ENCODE peak calls at places on chromosomes 6 and 20, in six cellular contexts. X is ovary, E is fibroblast of pulmonary artery, U is AG04450, J is astrocyte of the spinal cord, F is hepatocyte. W is an unnamed sample.

GRCh38 chr6:20661721-20662120 is 127.5 kb downstream of the CDKAL1 start:
- DNase-seq in E (peak; percentile 89), X (no peak), J (peak; percentile 25), U (no peak), F (no peak), W (no peak)

GRCh38 chr20:62088258-62089127 is 22.8 kb upstream of the TAF4 start:
- DNase-seq in J (peak; percentile 75), X (no peak), E (peak; percentile 92), U (peak; percentile 84), F (peak; percentile 80), W (no peak)

GRCh38 chr6:15504581-15505350 is 158.1 kb downstream of the DTNBP1 start:
- DNase-seq in U (peak; percentile 97), J (peak; percentile 99), F (peak; percentile 83), X (peak; percentile 81), E (peak; percentile 99), W (no peak)

GRCh38 chr6:2480267-2480966 is 235.0 kb upstream of the GMDS start:
- DNase-seq in X (no peak), E (peak; percentile 27), U (no peak), F (no peak), J (no peak), W (no peak)

GRCh38 chr6:48307583-48307982 is 196.6 kb upstream of the PTCHD4 start:
- DNase-seq in X (no peak), E (no peak), F (no peak), J (no peak), U (no peak), W (no peak)

GRCh38 chr6:41367700-41368099 is 32.3 kb downstream of the NCR2 start:
- DNase-seq in X (peak; percentile 20), J (peak; percentile 43), U (peak; percentile 13), F (peak; percentile 87), E (peak; percentile 57), W (no peak)

GRCh38 chr20:62887860-62888239 is 26.2 kb upstream of the TCFL5 start:
- DNase-seq in J (no peak), X (no peak), U (no peak), F (no peak), E (no peak), W (no peak)

GRCh38 chr20:5153612-5154542 is 27.1 kb downstream of the CDS2 start:
- DNase-seq in E (no peak), J (peak; percentile 20), F (no peak), U (no peak), X (no peak), W (no peak)

GRCh38 chr20:58810116-58810878 is 40.4 kb downstream of the GNAS-AS1 start:
- DNase-seq in J (peak; percentile 43), E (no peak), U (no peak), X (no peak), F (no peak), W (no peak)

GRCh38 chr6:137697267-137697938 is 169.7 kb upstream of the TNFAIP3 start:
- DNase-seq in E (peak; percentile 87), X (peak; percentile 39), J (peak; percentile 42), U (peak; percentile 30), F (peak; percentile 71), W (peak; percentile 58)

GRCh38 chr6:163347021-163347446 is 67.5 kb upstream of the QKI start:
- DNase-seq in X (no peak), U (no peak), E (no peak), J (no peak), F (no peak), W (no peak)

GRCh38 chr6:53526000-53526399 is 18.9 kb downstream of the GCLC start:
- DNase-seq in X (no peak), J (peak; percentile 31), F (no peak), U (no peak), E (no peak), W (no peak)

GRCh38 chr6:21229061-21229460 is 364.5 kb upstream of the SOX4 start:
- DNase-seq in J (no peak), X (no peak), E (no peak), F (no peak), U (no peak), W (no peak)

GRCh38 chr20:16352751-16353150 is 220.5 kb downstream of the KIF16B start:
- DNase-seq in E (no peak), X (no peak), F (no peak), J (no peak), U (no peak), W (no peak)

GRCh38 chr6:79250107-79250514 is 15.6 kb upstream of the HMGN3 start:
- DNase-seq in J (no peak), F (no peak), X (no peak), E (no peak), U (no peak), W (peak; percentile 48)
- TF ChIP-seq CTCF in J (peak; percentile 8), F (no peak), X (no peak), E (no peak), U (peak; percentile 6), W (no peak)

GRCh38 chr6:131862486-131862885 is 54.7 kb downstream of the ENPP1 start:
- DNase-seq in U (no peak), E (no peak), J (no peak), X (no peak), F (peak; percentile 48), W (no peak)
- H3K4me3 ChIP-seq in U (no peak overlapping the region), E (no peak overlapping the region), J (no peak overlapping the region), X (no peak overlapping the region), F (no peak overlapping the region), W (no peak overlapping the region)

GRCh38 chr20:40251284-40251932 is 437.6 kb downstream of the MAFB start:
- DNase-seq in E (peak; percentile 16), F (peak; percentile 45), X (no peak), U (no peak), J (no peak), W (peak; percentile 47)
- TF ChIP-seq CTCF in E (peak; percentile 44), F (peak; percentile 33), X (no peak), U (peak; percentile 58), J (peak; percentile 31), W (peak; percentile 68)

GRCh38 chr6:52283111-52283510 is 1.4 kb downstream of the MCM3 start:
- DNase-seq in X (no peak), E (no peak), F (no peak), U (no peak), J (no peak), W (no peak)
- H3K4me3 ChIP-seq in X (no peak overlapping the region), E (no peak overlapping the region), F (no peak overlapping the region), U (peak overlapping the region; percentile 83), J (no peak overlapping the region), W (peak overlapping the region; percentile 67)

GRCh38 chr20:37396520-37397075 is 50.7 kb downstream of the SRC start:
- DNase-seq in J (no peak), X (no peak), F (peak; percentile 71), U (no peak), E (no peak), W (no peak)
- TF ChIP-seq CTCF in J (no peak), X (no peak), F (peak; percentile 43), U (no peak), E (no peak), W (no peak)

GRCh38 chr20:46031701-46032254 is 2.8 kb downstream of the SLC12A5 start:
- DNase-seq in F (no peak), E (no peak), U (no peak), J (no peak), X (no peak), W (no peak)

GRCh38 chr20:46036370-46036769 is 7.4 kb downstream of the SLC12A5 start:
- DNase-seq in E (no peak), F (no peak), J (no peak), U (no peak), X (no peak), W (no peak)

GRCh38 chr20:46035713-46036112 is 6.7 kb downstream of the SLC12A5 start:
- DNase-seq in F (no peak), U (no peak), J (no peak), E (no peak), X (no peak), W (no peak)

GRCh38 chr20:46035253-46035652 is 6.2 kb downstream of the SLC12A5 start:
- DNase-seq in U (no peak), X (no peak), J (no peak), F (no peak), E (no peak), W (no peak)

DNA sequence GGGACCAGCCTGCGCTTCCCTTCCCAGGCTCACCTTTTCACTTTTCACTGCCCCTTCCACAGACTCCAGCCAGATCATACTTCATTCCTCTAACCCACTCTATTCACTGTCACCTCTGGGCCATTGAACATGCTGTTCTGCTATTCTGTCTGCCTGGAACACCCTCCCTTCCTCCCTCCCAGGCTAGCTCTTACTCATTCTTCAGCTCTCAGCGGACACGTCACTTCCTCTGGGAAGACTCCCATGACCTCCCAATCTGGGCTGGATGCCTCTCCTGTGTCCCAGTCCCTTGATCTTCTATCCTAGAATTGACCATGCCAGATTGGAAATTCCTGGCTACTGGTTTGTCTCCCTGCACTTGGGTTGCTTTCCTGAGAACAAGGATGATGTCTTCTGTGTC is 5.0 kb downstream of the SLC12A5 start:
- DNase-seq in U (no peak), F (no peak), X (no peak), J (no peak), E (no peak), W (no peak)
- H3K4me3 ChIP-seq in U (no peak overlapping the region), F (no peak overlapping the region), X (no peak overlapping the region), J (no peak overlapping the region), E (no peak overlapping the region), W (no peak overlapping the region)

GRCh38 chr20:44054849-44055248 is 132.1 kb downstream of the JPH2 start:
- DNase-seq in J (no peak), X (no peak), U (no peak), E (no peak), F (no peak), W (no peak)
- TF ChIP-seq CTCF in J (no peak), X (no peak), U (no peak), E (no peak), F (no peak), W (no peak)

GRCh38 chr6:39791311-39791710 is 865 bp upstream of the DAAM2 start:
- DNase-seq in F (no peak), J (peak; percentile 12), E (peak; percentile 35), U (no peak), X (no peak), W (no peak)

GRCh38 chr6:39787322-39787721 is 4.9 kb upstream of the DAAM2 start:
- DNase-seq in E (no peak), F (no peak), J (no peak), X (no peak), U (no peak), W (no peak)

GRCh38 chr6:39785281-39785680 is 6.9 kb upstream of the DAAM2 start:
- DNase-seq in J (no peak), E (no peak), X (no peak), F (no peak), U (no peak), W (no peak)

GRCh38 chr6:39790772-39791171 is 1.4 kb upstream of the DAAM2 start:
- DNase-seq in J (peak; percentile 14), E (no peak), F (no peak), U (no peak), X (no peak), W (no peak)

GRCh38 chr6:39786636-39787035 is 5.5 kb upstream of the DAAM2 start:
- DNase-seq in F (no peak), U (no peak), E (no peak), X (no peak), J (no peak), W (no peak)
- H3K4me3 ChIP-seq in F (no peak overlapping the region), U (no peak overlapping the region), E (no peak overlapping the region), X (no peak overlapping the region), J (no peak overlapping the region), W (no peak overlapping the region)

GRCh38 chr6:44061375-44062104 is 65.7 kb downstream of the MRPL14 start:
- DNase-seq in F (no peak), U (no peak), E (peak; percentile 60), X (no peak), J (no peak), W (no peak)
- TF ChIP-seq CTCF in F (no peak), U (no peak), E (no peak), X (no peak), J (no peak), W (no peak)